ENCODE peak calls at places on chromosomes 2 and 18, in nine cellular contexts. L is CD8-positive, alpha-beta memory T cell; T is activated T-helper 1 cell treated with Interleukin-2 at 50 U/mL for 16 hours; D is ELR; V is CD8-positive, alpha-beta T cell; F is EH; X is hippocampal formation; A is GM23338; M is H9. W is an unnamed sample.

GRCh38 chr2:190571666-190572065 is 37.1 kb upstream of the NEMP2 start:
- DNase-seq in M (no peak), A (no peak), X (no peak), L (no peak), D (peak; percentile 44), F (peak; percentile 53), V (no peak), T (no peak), W (peak; percentile 63)

GRCh38 chr2:238693337-238694093 is 154.4 kb upstream of the TWIST2 start:
- DNase-seq in L (no peak), D (no peak), X (no peak), A (no peak), T (no peak), M (no peak), V (no peak), F (no peak), W (no peak)

GRCh38 chr18:12044591-12044990 is 49.1 kb upstream of the ANKRD62 start:
- DNase-seq in F (no peak), L (no peak), V (no peak), M (no peak), T (no peak), A (no peak), D (no peak), X (no peak), W (no peak)

GRCh38 chr2:173990970-173991819 is 26.0 kb upstream of the SP3 start:
- DNase-seq in L (no peak), M (no peak), D (no peak), V (no peak), T (no peak), F (peak; percentile 69), A (no peak), X (no peak), W (peak; percentile 43)

GRCh38 chr2:108640731-108641130 is 78.6 kb upstream of the RANBP2 start:
- DNase-seq in F (peak; percentile 92), V (no peak), A (no peak), L (no peak), D (peak; percentile 96), M (no peak), X (no peak), T (no peak), W (peak; percentile 78)

GRCh38 chr2:17579605-17580318 is 39.3 kb downstream of the VSNL1 start:
- DNase-seq in L (no peak), V (no peak), X (no peak), F (no peak), T (no peak), D (no peak), A (peak; percentile 84), M (peak; percentile 51), W (no peak)

GRCh38 chr18:54228364-54228763 is 3.9 kb upstream of the MBD2 start:
- DNase-seq in M (no peak), L (no peak), A (no peak), F (no peak), X (no peak), T (no peak), D (no peak), V (no peak), W (no peak)

GRCh38 chr2:44168684-44169154 is at the start of gene PPM1B:
- DNase-seq in D (no peak), X (peak; percentile 100), A (no peak), F (no peak), M (no peak), T (peak; percentile 99), V (peak; percentile 99), L (peak; percentile 99), W (peak; percentile 99)

GRCh38 chr2:231384970-231385369 is 10.5 kb upstream of the B3GNT7 start:
- DNase-seq in M (no peak), T (no peak), V (no peak), X (no peak), A (no peak), D (peak; percentile 70), L (no peak), F (peak; percentile 16), W (peak; percentile 42)

GRCh38 chr2:212381428-212382102 is 157.0 kb downstream of the ERBB4 start:
- DNase-seq in T (no peak), F (no peak), A (no peak), L (no peak), M (no peak), X (no peak), D (peak; percentile 13), V (no peak), W (peak; percentile 17)

GRCh38 chr2:16006537-16007166 is 66.3 kb downstream of the MYCN start:
- DNase-seq in M (no peak), D (no peak), L (no peak), T (no peak), X (no peak), V (no peak), F (no peak), A (no peak), W (no peak)

GRCh38 chr2:153595939-153596338 is 117.4 kb upstream of the RPRM start:
- DNase-seq in X (no peak), T (no peak), A (peak; percentile 5), L (no peak), D (no peak), M (peak; percentile 37), F (no peak), V (no peak), W (peak; percentile 92)

GRCh38 chr2:1743396-1744150 is 742 bp downstream of the PXDN start:
- DNase-seq in D (peak; percentile 67), M (peak; percentile 64), A (peak; percentile 71), T (no peak), X (no peak), V (no peak), F (peak; percentile 68), L (no peak), W (peak; percentile 52)

GRCh38 chr2:32008811-32009478 is 1.9 kb downstream of the MEMO1 start:
- DNase-seq in X (no peak), F (peak; percentile 50), V (no peak), M (no peak), D (peak; percentile 50), A (peak; percentile 19), L (no peak), T (no peak), W (peak; percentile 71)

GRCh38 chr2:113357071-113357470 is 78.3 kb upstream of the PAX8 start:
- DNase-seq in L (no peak), A (no peak), V (no peak), F (no peak), M (no peak), X (no peak), D (no peak), T (no peak), W (no peak)

GRCh38 chr2:215652432-215652831 is 216.6 kb upstream of the FN1 start:
- DNase-seq in M (no peak), X (no peak), D (peak; percentile 25), A (no peak), F (peak; percentile 89), L (no peak), V (no peak), T (no peak), W (no peak)

GRCh38 chr2:154238252-154238651 is 366.5 kb downstream of the GALNT13 start:
- DNase-seq in L (no peak), A (no peak), V (no peak), X (no peak), M (no peak), F (no peak), T (no peak), D (no peak), W (no peak)

GRCh38 chr2:176272870-176273269 is 3.6 kb downstream of the MTX2 start:
- DNase-seq in F (no peak), A (no peak), X (no peak), D (peak; percentile 8), V (no peak), M (no peak), L (no peak), T (no peak), W (no peak)

W was measured in PC-3.